ENCODE peak calls at places on chromosomes 7 and 10, in ten cellular contexts. R is colonic mucosa, Z is transverse colon, Q is esophagus squamous epithelium, V is mammary epithelial cell, P is BJ, B is GM23248, X is fibroblast of lung, S is left lung, W is fibroblast of villous mesenchyme. A is an unnamed sample.

GRCh38 chr7:130365511-130366441 is 14.5 kb upstream of the CPA1 start:
- DNase-seq in S (no peak), P (peak; percentile 78), V (peak; percentile 70), B (peak; percentile 88), Q (no peak), X (peak; percentile 65), R (no peak), Z (peak; percentile 26), W (peak; percentile 89), A (no peak)

GRCh38 chr7:76997381-76998262 is 34.5 kb downstream of the SPDYE17 start:
- DNase-seq in B (no peak), S (peak; percentile 58), P (no peak), Z (no peak), R (no peak), W (no peak), X (no peak), V (no peak), Q (no peak), A (peak; percentile 39)

GRCh38 chr10:77625379-77625778 is 12.2 kb downstream of the KCNMA1 start:
- DNase-seq in W (peak; percentile 51), P (no peak), Q (no peak), S (no peak), R (no peak), B (no peak), Z (no peak), V (no peak), X (no peak), A (no peak)

GRCh38 chr7:43640679-43641078 is 57.8 kb downstream of the STK17A start:
- DNase-seq in B (no peak), X (no peak), W (no peak), R (no peak), S (no peak), Q (no peak), P (no peak), Z (no peak), V (no peak), A (no peak)

GRCh38 chr7:2993868-2994267 is 49.8 kb downstream of the CARD11 start:
- DNase-seq in X (no peak), Z (peak; percentile 76), S (peak; percentile 34), V (no peak), W (no peak), R (peak; percentile 81), Q (no peak), B (no peak), P (no peak), A (no peak)

GRCh38 chr10:42987575-42987974 is 89.3 kb upstream of the RET start:
- DNase-seq in R (peak; percentile 7), S (no peak), W (no peak), V (no peak), X (no peak), Q (no peak), P (no peak), B (no peak), Z (no peak), A (no peak)

GRCh38 chr10:34280599-34281374 is 534.3 kb downstream of the PARD3 start:
- DNase-seq in W (peak; percentile 98), R (no peak), Z (no peak), Q (no peak), B (peak; percentile 95), S (no peak), V (peak; percentile 99), X (peak; percentile 98), P (peak; percentile 93), A (no peak)

GRCh38 chr7:48360574-48360973 is 189.3 kb downstream of the ABCA13 start:
- DNase-seq in W (peak; percentile 28), Q (no peak), R (no peak), Z (no peak), P (no peak), S (no peak), X (peak; percentile 53), B (peak; percentile 42), V (peak; percentile 35), A (no peak)

DNA sequence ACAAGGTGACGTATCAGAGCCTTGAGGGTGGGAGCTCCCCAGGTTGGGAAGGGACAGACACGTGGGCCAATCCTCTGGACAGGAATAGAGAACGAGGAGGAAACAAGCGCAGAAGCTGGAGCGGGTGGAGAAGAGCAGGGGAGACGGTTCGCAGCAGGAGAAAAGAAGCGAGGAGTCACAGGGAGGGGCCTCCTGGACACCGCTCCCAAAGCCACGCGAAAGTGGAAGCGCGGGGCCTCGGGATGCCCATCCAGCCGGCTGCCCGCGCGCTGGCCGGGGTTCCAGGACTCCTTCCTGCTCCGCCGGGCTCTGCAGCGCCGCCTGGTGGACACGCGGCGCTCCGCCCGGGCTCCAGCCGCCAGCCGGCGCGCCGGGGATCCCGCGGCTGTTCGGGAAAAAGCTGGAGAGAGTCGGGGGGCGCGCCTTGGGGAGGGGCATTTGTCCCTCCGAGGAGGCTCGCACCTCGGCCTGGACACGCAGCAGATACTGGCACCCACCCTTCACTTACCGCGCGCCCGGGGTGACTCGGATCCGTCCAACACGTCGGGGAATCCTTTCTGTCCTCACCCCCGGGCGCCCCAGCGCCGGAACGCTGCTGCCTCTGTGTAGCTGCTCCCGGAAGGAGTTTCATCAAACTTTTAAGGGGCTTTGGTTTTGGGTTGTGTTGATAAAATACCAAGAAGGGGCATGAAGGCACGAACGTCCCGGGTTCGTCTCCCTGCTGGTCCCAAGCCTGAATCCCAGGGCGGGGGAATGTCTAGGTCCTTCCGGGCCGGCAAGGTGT is 6.2 kb downstream of the ZNF503 start:
- DNase-seq in R (peak; percentile 65), X (peak; percentile 53), B (peak; percentile 70), Z (peak; percentile 58), V (peak; percentile 26), W (no peak), S (peak; percentile 92), P (no peak), Q (no peak), A (peak; percentile 88)
- H3K4me3 ChIP-seq in R (peak overlapping the region; percentile 56), X (peak overlapping the region; percentile 67), B (peak overlapping the region; percentile 93), Z (peak overlapping the region; percentile 43), V (peak overlapping the region; percentile 6), W (peak overlapping the region; percentile 15), S (peak overlapping the region; percentile 87), P (no peak overlapping the region), Q (peak overlapping the region; percentile 66), A (peak overlapping the region; percentile 81)

GRCh38 chr10:114517681-114518250 is 113.5 kb upstream of the AFAP1L2 start:
- DNase-seq in B (no peak), P (no peak), R (no peak), V (no peak), Z (no peak), W (no peak), Q (no peak), X (no peak), S (no peak), A (no peak)

GRCh38 chr10:114511875-114512274 is 107.6 kb upstream of the AFAP1L2 start:
- DNase-seq in R (no peak), B (no peak), X (no peak), Q (no peak), Z (no peak), P (no peak), V (no peak), W (no peak), S (no peak), A (no peak)

GRCh38 chr10:114518401-114519305 is 114.4 kb upstream of the AFAP1L2 start:
- DNase-seq in W (no peak), X (no peak), V (no peak), B (no peak), Q (no peak), R (no peak), P (no peak), Z (no peak), S (no peak), A (no peak)

GRCh38 chr10:114513397-114513796 is 109.1 kb upstream of the AFAP1L2 start:
- DNase-seq in R (no peak), P (no peak), X (no peak), B (no peak), V (no peak), W (no peak), Q (no peak), S (no peak), Z (no peak), A (no peak)

DNA sequence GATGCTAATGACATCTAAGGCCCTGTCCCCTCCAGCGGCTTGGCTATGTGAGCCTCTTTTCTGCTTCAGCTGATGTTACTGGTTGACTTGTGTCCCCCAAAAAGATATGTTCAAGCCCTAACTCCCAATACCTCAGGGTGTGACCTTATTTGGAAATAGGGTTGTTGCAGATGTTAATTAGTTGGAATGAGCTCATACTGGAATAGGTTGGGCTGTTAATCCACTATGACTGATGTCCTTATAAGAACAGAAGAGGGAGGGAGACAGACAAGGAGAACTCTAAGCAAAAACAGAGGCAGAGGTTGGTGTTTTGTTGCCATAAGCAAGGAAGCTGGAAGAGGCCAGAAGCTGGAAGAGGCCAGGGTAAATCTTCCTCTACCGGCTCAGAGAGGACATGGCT is 111.2 kb upstream of the AFAP1L2 start:
- DNase-seq in Z (no peak), B (no peak), Q (no peak), P (no peak), R (no peak), W (no peak), S (no peak), X (no peak), V (no peak), A (no peak)
- H3K4me3 ChIP-seq in Z (no peak overlapping the region), B (no peak overlapping the region), Q (no peak overlapping the region), P (no peak overlapping the region), R (no peak overlapping the region), W (no peak overlapping the region), S (no peak overlapping the region), X (no peak overlapping the region), V (no peak overlapping the region), A (no peak overlapping the region)

GRCh38 chr10:95755511-95756004 is 405 bp upstream of the ENTPD1 start:
- DNase-seq in P (no peak), B (no peak), W (no peak), V (no peak), S (peak; percentile 49), R (peak; percentile 27), Q (no peak), Z (peak; percentile 48), X (no peak), A (no peak)
- H3K4me3 ChIP-seq in P (no peak overlapping the region), B (no peak overlapping the region), W (no peak overlapping the region), V (no peak overlapping the region), S (peak overlapping the region; percentile 26), R (peak overlapping the region; percentile 29), Q (peak overlapping the region; percentile 19), Z (peak overlapping the region; percentile 16), X (no peak overlapping the region), A (peak overlapping the region; percentile 49)

GRCh38 chr7:42237891-42238531 is 1.0 kb upstream of the GLI3 start:
- DNase-seq in X (peak; percentile 76), V (no peak), Q (no peak), B (peak; percentile 81), R (peak; percentile 70), Z (peak; percentile 49), W (peak; percentile 71), P (no peak), S (peak; percentile 80), A (peak; percentile 78)
- H3K4me3 ChIP-seq in X (peak overlapping the region; percentile 31), V (peak overlapping the region; percentile 73), Q (peak overlapping the region; percentile 60), B (peak overlapping the region; percentile 90), R (peak overlapping the region; percentile 50), Z (peak overlapping the region; percentile 46), W (peak overlapping the region; percentile 92), P (peak overlapping the region; percentile 82), S (peak overlapping the region; percentile 46), A (peak overlapping the region; percentile 77)

A was measured in upper lobe of right lung.